ENCODE peak calls at places on chromosomes 7 and 10, in seven cellular contexts. One of them, this sample, is unnamed.

GRCh38 chr7:106039486-106040060 is 72.5 kb downstream of the SYPL1 start:
- DNase-seq in mesenchymal stem cell: peak; percentile 64
- DNase-seq in IMR-90: peak; percentile 92
- DNase-seq in H1: no peak
- DNase-seq in trophoblast cell: no peak
- DNase-seq in neuronal stem cell: no peak
- DNase-seq in H9: peak; percentile 67
- DNase-seq in this sample: peak; percentile 65

GRCh38 chr10:69415951-69416350 is 767 bp downstream of the TACR2 start:
- DNase-seq in trophoblast cell: no peak
- DNase-seq in mesenchymal stem cell: no peak
- DNase-seq in H9: no peak
- DNase-seq in IMR-90: no peak
- DNase-seq in H1: no peak
- DNase-seq in neuronal stem cell: no peak
- DNase-seq in this sample: no peak

GRCh38 chr10:122264442-122264841 is 6.7 kb upstream of the BTBD16 start:
- DNase-seq in mesenchymal stem cell: no peak
- DNase-seq in H1: no peak
- DNase-seq in trophoblast cell: no peak
- DNase-seq in IMR-90: peak; percentile 50
- DNase-seq in neuronal stem cell: no peak
- DNase-seq in H9: no peak
- DNase-seq in this sample: no peak

GRCh38 chr7:142800699-142801260 is 30.0 kb downstream of the PRSS2 start:
- DNase-seq in neuronal stem cell: no peak
- DNase-seq in IMR-90: no peak
- DNase-seq in trophoblast cell: no peak
- DNase-seq in H9: peak; percentile 6
- DNase-seq in mesenchymal stem cell: no peak
- DNase-seq in H1: no peak
- DNase-seq in this sample: no peak

GRCh38 chr10:325282-325681 is 190.0 kb downstream of the ZMYND11 start:
- DNase-seq in IMR-90: no peak
- DNase-seq in H9: no peak
- DNase-seq in mesenchymal stem cell: no peak
- DNase-seq in neuronal stem cell: no peak
- DNase-seq in H1: no peak
- DNase-seq in trophoblast cell: no peak
- DNase-seq in this sample: no peak

GRCh38 chr10:37701781-37702493 is 155.5 kb downstream of the ZNF248 start:
- DNase-seq in mesenchymal stem cell: no peak
- DNase-seq in H9: no peak
- DNase-seq in H1: no peak
- DNase-seq in IMR-90: no peak
- DNase-seq in neuronal stem cell: no peak
- DNase-seq in trophoblast cell: no peak
- DNase-seq in this sample: no peak

GRCh38 chr7:28037220-28038010 is 143.2 kb downstream of the JAZF1 start:
- DNase-seq in trophoblast cell: peak; percentile 67
- DNase-seq in H9: no peak
- DNase-seq in H1: no peak
- DNase-seq in mesenchymal stem cell: peak; percentile 98
- DNase-seq in neuronal stem cell: no peak
- DNase-seq in IMR-90: peak; percentile 98
- DNase-seq in this sample: peak; percentile 49

GRCh38 chr7:155858521-155859061 is 46.3 kb upstream of the SHH start:
- DNase-seq in mesenchymal stem cell: no peak
- DNase-seq in IMR-90: peak; percentile 28
- DNase-seq in neuronal stem cell: no peak
- DNase-seq in trophoblast cell: no peak
- DNase-seq in H1: no peak
- DNase-seq in H9: no peak
- DNase-seq in this sample: no peak

GRCh38 chr10:112213836-112214235 is 30.3 kb upstream of the GPAM start:
- DNase-seq in trophoblast cell: no peak
- DNase-seq in mesenchymal stem cell: no peak
- DNase-seq in neuronal stem cell: no peak
- DNase-seq in H9: no peak
- DNase-seq in IMR-90: no peak
- DNase-seq in H1: no peak
- DNase-seq in this sample: no peak

GRCh38 chr10:7826971-7827370 is 8.7 kb downstream of the TAF3 start:
- DNase-seq in trophoblast cell: no peak
- DNase-seq in H9: peak; percentile 49
- DNase-seq in H1: no peak
- DNase-seq in neuronal stem cell: no peak
- DNase-seq in IMR-90: peak; percentile 74
- DNase-seq in mesenchymal stem cell: peak; percentile 81
- DNase-seq in this sample: peak; percentile 80

GRCh38 chr7:146216371-146217041 is 99.9 kb downstream of the CNTNAP2 start:
- DNase-seq in trophoblast cell: no peak
- DNase-seq in H9: no peak
- DNase-seq in H1: no peak
- DNase-seq in IMR-90: no peak
- DNase-seq in mesenchymal stem cell: no peak
- DNase-seq in neuronal stem cell: no peak
- DNase-seq in this sample: no peak

GRCh38 chr10:71080381-71081228 is 131.8 kb upstream of the UNC5B start:
- DNase-seq in mesenchymal stem cell: no peak
- DNase-seq in trophoblast cell: no peak
- DNase-seq in neuronal stem cell: no peak
- DNase-seq in H1: no peak
- DNase-seq in IMR-90: no peak
- DNase-seq in H9: peak; percentile 14
- DNase-seq in this sample: no peak

GRCh38 chr10:130905386-130905785 is 406.1 kb downstream of the TCERG1L start:
- DNase-seq in IMR-90: no peak
- DNase-seq in trophoblast cell: no peak
- DNase-seq in H1: no peak
- DNase-seq in neuronal stem cell: no peak
- DNase-seq in H9: no peak
- DNase-seq in mesenchymal stem cell: no peak
- DNase-seq in this sample: no peak

GRCh38 chr7:29127527-29127926 is 18.8 kb downstream of the CPVL start:
- DNase-seq in neuronal stem cell: peak; percentile 35
- DNase-seq in IMR-90: no peak
- DNase-seq in mesenchymal stem cell: no peak
- DNase-seq in H1: no peak
- DNase-seq in H9: no peak
- DNase-seq in trophoblast cell: no peak
- DNase-seq in this sample: peak; percentile 86

GRCh38 chr10:18700555-18700850 is 41.3 kb downstream of the ARL5B start:
- DNase-seq in IMR-90: no peak
- DNase-seq in trophoblast cell: no peak
- DNase-seq in H9: no peak
- DNase-seq in H1: no peak
- DNase-seq in mesenchymal stem cell: no peak
- DNase-seq in neuronal stem cell: no peak
- DNase-seq in this sample: no peak

GRCh38 chr10:48729222-48729621 is 44.5 kb downstream of the WDFY4 start:
- DNase-seq in H9: no peak
- DNase-seq in H1: no peak
- DNase-seq in neuronal stem cell: no peak
- DNase-seq in trophoblast cell: no peak
- DNase-seq in mesenchymal stem cell: no peak
- DNase-seq in IMR-90: no peak
- DNase-seq in this sample: no peak

GRCh38 chr10:111600772-111601171 is 523.9 kb downstream of the ADRA2A start:
- DNase-seq in trophoblast cell: no peak
- DNase-seq in IMR-90: no peak
- DNase-seq in H9: peak; percentile 46
- DNase-seq in H1: no peak
- DNase-seq in neuronal stem cell: no peak
- DNase-seq in mesenchymal stem cell: no peak
- DNase-seq in this sample: peak; percentile 1

GRCh38 chr7:7851381-7851780 is 117.2 kb upstream of the GLCCI1 start:
- DNase-seq in H1: no peak
- DNase-seq in neuronal stem cell: no peak
- DNase-seq in trophoblast cell: no peak
- DNase-seq in mesenchymal stem cell: no peak
- DNase-seq in IMR-90: no peak
- DNase-seq in H9: no peak
- DNase-seq in this sample: no peak

GRCh38 chr10:71735709-71736569 is 16.4 kb upstream of the C10orf105 start:
- DNase-seq in H9: no peak
- DNase-seq in mesenchymal stem cell: no peak
- DNase-seq in neuronal stem cell: no peak
- DNase-seq in trophoblast cell: no peak
- DNase-seq in H1: no peak
- DNase-seq in IMR-90: no peak
- DNase-seq in this sample: no peak

GRCh38 chr7:107948645-107949442 is 54.1 kb downstream of the LAMB1 start:
- DNase-seq in mesenchymal stem cell: peak; percentile 78
- DNase-seq in H9: no peak
- DNase-seq in trophoblast cell: peak; percentile 74
- DNase-seq in neuronal stem cell: no peak
- DNase-seq in H1: no peak
- DNase-seq in IMR-90: peak; percentile 94
- DNase-seq in this sample: no peak

GRCh38 chr7:620885-621284 is 101.2 kb upstream of the PDGFA start:
- DNase-seq in IMR-90: no peak
- DNase-seq in mesenchymal stem cell: no peak
- DNase-seq in neuronal stem cell: no peak
- DNase-seq in H1: no peak
- DNase-seq in H9: no peak
- DNase-seq in trophoblast cell: no peak
- DNase-seq in this sample: no peak

GRCh38 chr7:109763611-109764010 is 1193.9 kb downstream of the DNAJB9 start:
- DNase-seq in mesenchymal stem cell: no peak
- DNase-seq in H1: no peak
- DNase-seq in H9: no peak
- DNase-seq in IMR-90: no peak
- DNase-seq in neuronal stem cell: no peak
- DNase-seq in trophoblast cell: no peak
- DNase-seq in this sample: no peak

GRCh38 chr7:20083781-20084180 is 133.4 kb downstream of the MACC1 start:
- DNase-seq in H1: no peak
- DNase-seq in IMR-90: peak; percentile 3
- DNase-seq in trophoblast cell: peak; percentile 80
- DNase-seq in H9: no peak
- DNase-seq in mesenchymal stem cell: peak; percentile 83
- DNase-seq in neuronal stem cell: no peak
- DNase-seq in this sample: peak; percentile 73

GRCh38 chr10:8758029-8758428 is 703.5 kb downstream of the GATA3 start:
- DNase-seq in neuronal stem cell: no peak
- DNase-seq in trophoblast cell: no peak
- DNase-seq in IMR-90: no peak
- DNase-seq in H1: no peak
- DNase-seq in H9: no peak
- DNase-seq in mesenchymal stem cell: no peak
- DNase-seq in this sample: no peak

GRCh38 chr7:128863433-128863989 is 855 bp downstream of the ATP6V1F start:
- DNase-seq in neuronal stem cell: peak; percentile 51
- DNase-seq in H9: peak; percentile 71
- DNase-seq in trophoblast cell: no peak
- DNase-seq in IMR-90: peak; percentile 74
- DNase-seq in mesenchymal stem cell: peak; percentile 84
- DNase-seq in H1: no peak
- DNase-seq in this sample: peak; percentile 90

GRCh38 chr10:34916368-34916767 is 101.3 kb upstream of the PARD3 start:
- DNase-seq in H9: no peak
- DNase-seq in IMR-90: peak; percentile 94
- DNase-seq in neuronal stem cell: no peak
- DNase-seq in mesenchymal stem cell: peak; percentile 89
- DNase-seq in H1: no peak
- DNase-seq in trophoblast cell: peak; percentile 39
- DNase-seq in this sample: no peak

GRCh38 chr10:127012769-127013152 is 107.5 kb downstream of the DOCK1 start:
- DNase-seq in H1: no peak
- DNase-seq in neuronal stem cell: no peak
- DNase-seq in IMR-90: no peak
- DNase-seq in H9: no peak
- DNase-seq in mesenchymal stem cell: no peak
- DNase-seq in trophoblast cell: peak; percentile 74
- DNase-seq in this sample: peak; percentile 27

GRCh38 chr10:73590881-73591577 is at the start of gene USP54:
- DNase-seq in H9: peak; percentile 55
- DNase-seq in H1: peak; percentile 29
- DNase-seq in IMR-90: peak; percentile 52
- DNase-seq in mesenchymal stem cell: peak; percentile 83
- DNase-seq in neuronal stem cell: peak; percentile 48
- DNase-seq in trophoblast cell: no peak
- DNase-seq in this sample: peak; percentile 98

GRCh38 chr7:2760098-2760889 is 72.3 kb downstream of the AMZ1 start:
- DNase-seq in neuronal stem cell: peak; percentile 21
- DNase-seq in trophoblast cell: peak; percentile 95
- DNase-seq in H1: no peak
- DNase-seq in H9: peak; percentile 67
- DNase-seq in mesenchymal stem cell: peak; percentile 74
- DNase-seq in IMR-90: peak; percentile 54
- DNase-seq in this sample: peak; percentile 91

DNA sequence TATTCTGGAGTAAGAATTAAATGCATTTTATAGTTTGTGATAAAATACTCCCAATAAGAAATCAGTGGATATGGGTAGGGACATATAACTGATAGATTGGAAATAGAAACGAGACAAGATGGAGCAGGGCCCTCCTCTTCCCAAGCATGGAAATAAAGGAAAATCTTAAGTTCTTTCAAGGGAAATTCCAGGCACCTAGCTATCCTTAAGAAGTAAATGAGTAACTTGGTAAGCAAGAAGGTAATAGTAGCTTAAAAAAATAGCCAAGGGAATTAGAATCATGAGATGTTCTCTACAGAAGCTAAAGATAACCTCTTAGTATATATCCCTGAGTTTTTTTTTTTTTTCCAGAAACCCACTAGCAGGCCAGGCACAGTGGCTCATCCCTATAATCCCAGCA is 105.5 kb upstream of the FAM3C start:
- DNase-seq in H1: no peak
- DNase-seq in neuronal stem cell: no peak
- DNase-seq in mesenchymal stem cell: no peak
- DNase-seq in H9: no peak
- DNase-seq in trophoblast cell: no peak
- DNase-seq in IMR-90: no peak
- DNase-seq in this sample: no peak
- H3K23ac ChIP-seq in H1: no peak overlapping the region
- H3K23ac ChIP-seq in neuronal stem cell: no peak overlapping the region
- H3K23ac ChIP-seq in mesenchymal stem cell: no peak overlapping the region
- H3K23ac ChIP-seq in H9: no peak overlapping the region
- H3K23ac ChIP-seq in trophoblast cell: no peak overlapping the region
- H3K23ac ChIP-seq in IMR-90: no peak overlapping the region
- H3K23ac ChIP-seq in this sample: no peak overlapping the region

GRCh38 chr10:6746782-6747181 is 166.7 kb upstream of the PRKCQ start:
- DNase-seq in trophoblast cell: no peak
- DNase-seq in mesenchymal stem cell: peak; percentile 90
- DNase-seq in IMR-90: peak; percentile 93
- DNase-seq in H1: no peak
- DNase-seq in neuronal stem cell: no peak
- DNase-seq in H9: no peak
- DNase-seq in this sample: no peak
- H3K18ac ChIP-seq in trophoblast cell: no peak overlapping the region
- H3K18ac ChIP-seq in mesenchymal stem cell: no peak overlapping the region
- H3K18ac ChIP-seq in IMR-90: peak overlapping the region; percentile 70
- H3K18ac ChIP-seq in H1: no peak overlapping the region
- H3K18ac ChIP-seq in neuronal stem cell: no peak overlapping the region
- H3K18ac ChIP-seq in H9: no peak overlapping the region
- H3K18ac ChIP-seq in this sample: no peak overlapping the region

GRCh38 chr7:151383638-151384351 is 26.0 kb downstream of the WDR86 start:
- DNase-seq in trophoblast cell: no peak
- DNase-seq in IMR-90: no peak
- DNase-seq in mesenchymal stem cell: no peak
- DNase-seq in neuronal stem cell: no peak
- DNase-seq in H9: peak; percentile 23
- DNase-seq in H1: no peak
- DNase-seq in this sample: no peak
- H2BK5ac ChIP-seq in trophoblast cell: no peak overlapping the region
- H2BK5ac ChIP-seq in IMR-90: no peak overlapping the region
- H2BK5ac ChIP-seq in mesenchymal stem cell: no peak overlapping the region
- H2BK5ac ChIP-seq in neuronal stem cell: no peak overlapping the region
- H2BK5ac ChIP-seq in H9: no peak overlapping the region
- H2BK5ac ChIP-seq in H1: no peak overlapping the region
- H2BK5ac ChIP-seq in this sample: no peak overlapping the region

GRCh38 chr7:13098161-13098560 is 410.7 kb downstream of the ARL4A start:
- DNase-seq in H1: no peak
- DNase-seq in neuronal stem cell: no peak
- DNase-seq in mesenchymal stem cell: no peak
- DNase-seq in IMR-90: no peak
- DNase-seq in trophoblast cell: no peak
- DNase-seq in H9: no peak
- DNase-seq in this sample: no peak
- H3K23ac ChIP-seq in H1: no peak overlapping the region
- H3K23ac ChIP-seq in neuronal stem cell: no peak overlapping the region
- H3K23ac ChIP-seq in mesenchymal stem cell: no peak overlapping the region
- H3K23ac ChIP-seq in IMR-90: no peak overlapping the region
- H3K23ac ChIP-seq in trophoblast cell: no peak overlapping the region
- H3K23ac ChIP-seq in H9: no peak overlapping the region
- H3K23ac ChIP-seq in this sample: no peak overlapping the region